ENCODE peak calls at places on chromosomes 3 and 15, in eight cellular contexts. B is PC-9, E is A549, K is left ventricle myocardium inferior, J is neural progenitor cell, Q is MM.1S, V is IMR-90, D is H9. T is an unnamed sample.

GRCh38 chr15:50304856-50305255 is 39.3 kb upstream of the HDC start:
- DNase-seq in K (no peak), V (no peak), J (no peak), E (no peak), Q (no peak), B (no peak), D (no peak), T (no peak)

GRCh38 chr15:68384451-68385239 is 47.3 kb downstream of the ITGA11 start:
- DNase-seq in Q (no peak), K (no peak), B (no peak), D (peak), J (no peak), V (peak), E (peak), T (no peak)

GRCh38 chr3:70090322-70090913 is 90.9 kb downstream of the SAMMSON start:
- DNase-seq in V (peak), K (no peak), E (peak), J (peak), B (no peak), Q (peak), D (no peak), T (no peak)

GRCh38 chr3:156812521-156813335 is 13.4 kb upstream of the LEKR1 start:
- DNase-seq in D (no peak), J (no peak), Q (no peak), K (no peak), V (peak), E (peak), B (peak), T (peak)

GRCh38 chr15:101136381-101137268 is 115.2 kb downstream of the CHSY1 start:
- DNase-seq in K (no peak), Q (no peak), E (no peak), J (no peak), B (no peak), D (no peak), V (no peak), T (no peak)

GRCh38 chr3:38834717-38835116 is 18.7 kb upstream of the SCN10A start:
- DNase-seq in J (no peak), B (no peak), E (no peak), K (no peak), V (no peak), D (no peak), Q (no peak), T (no peak)

GRCh38 chr3:151964768-151965167 is 91.3 kb downstream of the SUCNR1 start:
- DNase-seq in J (no peak), B (no peak), Q (no peak), E (no peak), D (no peak), K (no peak), V (peak), T (no peak)

GRCh38 chr3:49535971-49536874 is 18.1 kb upstream of the BSN start:
- DNase-seq in B (no peak), K (no peak), J (no peak), E (no peak), Q (no peak), D (no peak), V (peak), T (no peak)

GRCh38 chr3:169387751-169388696 is 275.5 kb downstream of the MECOM start:
- DNase-seq in K (peak), Q (peak), D (peak), V (no peak), E (no peak), J (peak), B (no peak), T (no peak)

GRCh38 chr3:149042766-149043386 is 43.5 kb downstream of the HLTF start:
- DNase-seq in B (no peak), K (no peak), E (no peak), V (peak), D (no peak), J (no peak), Q (peak), T (peak)

GRCh38 chr3:182971637-182972036 is 8.7 kb downstream of the DCUN1D1 start:
- DNase-seq in B (no peak), D (no peak), J (no peak), Q (peak), K (no peak), E (no peak), V (peak), T (no peak)

GRCh38 chr3:37040231-37040630 is 46.9 kb downstream of the MLH1 start:
- DNase-seq in B (no peak), J (no peak), V (peak), K (no peak), Q (no peak), D (no peak), E (no peak), T (no peak)

GRCh38 chr3:28564211-28564610 is 215.6 kb upstream of the AZI2 start:
- DNase-seq in J (no peak), E (no peak), D (no peak), V (no peak), K (no peak), Q (no peak), B (no peak), T (no peak)

GRCh38 chr15:84721381-84721780 is 5.4 kb upstream of the SEC11A start:
- DNase-seq in V (no peak), D (no peak), B (no peak), K (no peak), E (no peak), J (no peak), Q (no peak), T (no peak)
- H3K27ac ChIP-seq in V (no peak), D (no peak), B (no peak), K (no peak), E (no peak), J (no peak), Q (no peak), T (no peak)

GRCh38 chr15:89998923-89999675 is 2.0 kb upstream of the ZNF710 start:
- DNase-seq in V (no peak), B (no peak), K (no peak), Q (no peak), D (no peak), E (no peak), J (no peak), T (no peak)
- H3K27ac ChIP-seq in V (no peak), B (peak), K (peak), Q (no peak), D (no peak), E (peak), J (no peak), T (peak)

GRCh38 chr3:146507331-146508120 is 36.9 kb downstream of the PLSCR1 start:
- DNase-seq in B (no peak), E (no peak), K (no peak), D (no peak), Q (no peak), V (no peak), J (peak), T (no peak)
- H3K27ac ChIP-seq in B (peak), E (peak), K (peak), D (no peak), Q (no peak), V (peak), J (no peak), T (peak)

GRCh38 chr15:85709250-85709649 is 85.5 kb downstream of the KLHL25 start:
- DNase-seq in B (no peak), J (no peak), Q (no peak), K (no peak), D (no peak), E (no peak), V (no peak), T (no peak)
- H3K27ac ChIP-seq in B (no peak), J (no peak), Q (no peak), K (peak), D (no peak), E (no peak), V (no peak), T (no peak)

GRCh38 chr3:120689395-120689794 is 7.4 kb upstream of the HGD start:
- DNase-seq in E (no peak), Q (no peak), J (no peak), B (no peak), V (no peak), K (no peak), D (no peak), T (no peak)

GRCh38 chr3:120699333-120699732 is 17.3 kb upstream of the HGD start:
- DNase-seq in K (no peak), D (no peak), E (no peak), Q (no peak), J (no peak), B (no peak), V (no peak), T (no peak)

GRCh38 chr3:120688121-120688520 is 6.1 kb upstream of the HGD start:
- DNase-seq in E (no peak), D (no peak), J (no peak), V (peak), K (no peak), B (no peak), Q (peak), T (no peak)

DNA sequence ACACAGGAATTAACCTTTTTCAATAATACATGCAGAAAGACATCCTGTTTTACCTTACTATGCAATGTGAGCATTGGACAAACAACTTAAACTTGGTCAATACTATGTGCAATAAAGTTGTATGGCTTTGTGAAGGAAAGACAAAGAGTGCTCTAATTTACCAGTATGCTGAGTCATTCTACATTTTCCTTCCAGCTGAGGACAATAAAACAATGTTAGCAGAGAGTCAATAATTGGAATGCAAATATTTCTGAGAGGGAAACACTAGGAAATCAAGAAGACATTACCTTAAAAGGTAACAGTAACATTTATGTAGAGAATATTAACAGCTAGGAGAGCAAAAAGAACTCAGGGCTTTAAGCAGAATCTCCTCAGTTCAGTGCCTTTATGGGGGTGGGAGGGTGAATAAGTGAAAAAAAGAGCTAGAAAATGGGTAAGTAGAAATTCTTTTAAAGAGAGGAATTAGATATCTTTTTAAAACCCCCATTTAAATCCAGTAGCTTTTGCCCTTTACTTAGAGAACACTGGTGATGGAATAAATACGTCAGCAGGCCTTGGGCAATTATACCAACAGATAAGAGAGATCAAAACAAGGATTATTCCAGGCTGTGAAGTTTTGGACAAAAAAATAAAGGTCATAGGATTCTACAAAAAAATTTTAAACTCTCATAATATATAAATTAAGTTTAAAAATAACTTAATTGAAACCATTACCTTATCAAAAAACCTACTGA is 11.6 kb upstream of the HGD start:
- DNase-seq in D (no peak), Q (no peak), E (no peak), V (peak), B (peak), K (no peak), J (no peak), T (no peak)
- H3K27ac ChIP-seq in D (no peak), Q (no peak), E (peak), V (peak), B (peak), K (no peak), J (no peak), T (no peak)

GRCh38 chr15:63240136-63240535 is 37.3 kb upstream of the APH1B start:
- DNase-seq in Q (no peak), D (no peak), B (no peak), V (no peak), J (no peak), E (no peak), K (no peak), T (no peak)

GRCh38 chr15:63236272-63236671 is 41.1 kb upstream of the APH1B start:
- DNase-seq in E (no peak), B (no peak), V (peak), Q (no peak), J (no peak), D (no peak), K (no peak), T (no peak)

GRCh38 chr15:63238181-63238580 is 39.2 kb upstream of the APH1B start:
- DNase-seq in K (no peak), D (no peak), B (no peak), V (no peak), J (no peak), E (no peak), Q (no peak), T (no peak)

GRCh38 chr15:63241316-63241715 is 36.1 kb upstream of the APH1B start:
- DNase-seq in Q (no peak), J (no peak), V (no peak), E (no peak), B (no peak), K (no peak), D (no peak), T (no peak)

DNA sequence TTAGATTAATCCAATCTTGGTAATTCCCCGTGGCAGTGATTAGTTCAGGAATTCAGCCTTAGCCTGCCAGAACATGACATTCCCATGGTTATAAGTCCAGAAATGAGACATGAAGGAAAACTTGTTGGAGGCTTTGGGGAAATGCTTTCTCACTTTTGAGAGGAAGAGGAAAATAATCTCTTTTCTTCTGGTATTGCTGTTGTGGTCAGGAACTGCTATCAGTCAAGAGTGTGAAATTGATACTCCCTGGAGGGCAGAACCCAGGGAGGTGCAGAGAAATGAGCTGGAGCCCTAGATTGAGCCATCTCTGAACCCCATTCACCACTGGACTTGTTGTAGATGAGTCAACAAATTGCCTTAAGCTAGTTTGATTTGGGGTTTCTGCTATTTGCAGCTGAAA is 38.6 kb upstream of the APH1B start:
- DNase-seq in V (peak), K (no peak), Q (peak), E (no peak), J (no peak), B (peak), D (no peak), T (peak)
- H3K27ac ChIP-seq in V (no peak), K (peak), Q (no peak), E (no peak), J (no peak), B (peak), D (no peak), T (peak)

GRCh38 chr3:134364936-134365765 is 9.1 kb downstream of the AMOTL2 start:
- DNase-seq in V (no peak), K (no peak), D (no peak), B (no peak), Q (no peak), J (peak), E (no peak), T (no peak)

GRCh38 chr3:134362670-134363380 is 11.4 kb downstream of the AMOTL2 start:
- DNase-seq in D (no peak), Q (no peak), E (no peak), B (no peak), K (no peak), V (no peak), J (no peak), T (no peak)

GRCh38 chr3:134363381-134363755 is 10.9 kb downstream of the AMOTL2 start:
- DNase-seq in B (no peak), J (no peak), V (no peak), D (no peak), Q (no peak), K (no peak), E (no peak), T (no peak)

GRCh38 chr3:134365766-134366065 is 8.5 kb downstream of the AMOTL2 start:
- DNase-seq in D (peak), B (no peak), J (no peak), E (no peak), Q (no peak), K (no peak), V (no peak), T (no peak)

GRCh38 chr3:134364061-134364935 is 9.9 kb downstream of the AMOTL2 start:
- DNase-seq in B (peak), D (peak), E (peak), Q (no peak), V (peak), J (peak), K (peak), T (peak)
- H3K27ac ChIP-seq in B (peak), D (peak), E (peak), Q (no peak), V (peak), J (peak), K (peak), T (peak)